ENCODE peak calls at places on chromosome 19, in four cellular contexts. A, T, N and S are unnamed samples.

GRCh38 chr19:29370276-29370675 is 155.5 kb upstream of the VSTM2B start:
- DNase-seq in T (no peak), A (no peak), N (no peak), S (no peak)

GRCh38 chr19:54343868-54344267 is 4.9 kb upstream of the LILRA4 start:
- DNase-seq in T (no peak), N (no peak), A (no peak), S (no peak)

GRCh38 chr19:51687791-51688664 is 5.1 kb upstream of the SPACA6 start:
- DNase-seq in N (peak), A (peak), T (peak), S (peak)

GRCh38 chr19:10565567-10566407 is at the start of gene KRI1:
- DNase-seq in N (peak), T (peak), A (peak), S (peak)

GRCh38 chr19:7072541-7072940 is 3.0 kb downstream of the ZNF557 start:
- DNase-seq in N (no peak), T (no peak), A (no peak), S (no peak)

GRCh38 chr19:55146648-55147218 is 2.3 kb downstream of the TNNT1 start:
- DNase-seq in A (no peak), N (no peak), T (peak), S (peak)

GRCh38 chr19:40803857-40804782 is 5.1 kb downstream of the EGLN2 start:
- DNase-seq in T (peak), N (no peak), A (no peak), S (peak)

GRCh38 chr19:44847144-44848035 is 1.3 kb downstream of the NECTIN2 start:
- DNase-seq in T (peak), A (peak), N (peak), S (peak)

GRCh38 chr19:35363711-35364425 is 5.6 kb downstream of the FFAR3 start:
- DNase-seq in T (no peak), A (no peak), N (no peak), S (no peak)

GRCh38 chr19:41927810-41928192 is 448 bp downstream of the ERFL start:
- DNase-seq in N (no peak), A (no peak), T (peak), S (peak)

GRCh38 chr19:10408511-10409291 is 5.4 kb upstream of the CDC37 start:
- DNase-seq in T (no peak), N (peak), A (no peak), S (no peak)

GRCh38 chr19:51602189-51602854 is 27.9 kb downstream of the SIGLEC5 start:
- DNase-seq in A (no peak), N (no peak), T (peak), S (no peak)

GRCh38 chr19:45340232-45340898 is at the start of gene KLC3:
- DNase-seq in A (no peak), T (peak), N (peak), S (peak)

GRCh38 chr19:3690551-3691371 is 9.5 kb downstream of the PIP5K1C start:
- DNase-seq in N (peak), T (no peak), A (no peak), S (no peak)

GRCh38 chr19:48553676-48554384 is 1.9 kb downstream of the SULT2B1 start:
- DNase-seq in A (peak), T (peak), N (no peak), S (peak)

GRCh38 chr19:55305491-55305890 is 19.6 kb downstream of the TMEM150B start:
- DNase-seq in A (peak), T (peak), N (no peak), S (peak)

GRCh38 chr19:42270346-42271044 is 1.4 kb downstream of the CIC start:
- DNase-seq in A (peak), N (peak), T (no peak), S (peak)

GRCh38 chr19:29545866-29546582 is 20.2 kb downstream of the VSTM2B start:
- DNase-seq in N (no peak), T (no peak), A (no peak), S (no peak)

GRCh38 chr19:5343848-5344247 is 3.2 kb upstream of the PTPRS start:
- DNase-seq in A (no peak), N (no peak), T (no peak), S (no peak)

GRCh38 chr19:13022859-13023636 is 27.8 kb downstream of the NFIX start:
- DNase-seq in A (peak), T (peak), N (peak), S (peak)